ENCODE peak calls at places on chromosomes 1 and 21, in ten cellular contexts. W is uterus, H is upper lobe of right lung, E is fibroblast of lung, F is brain microvascular endothelial cell, G is lower leg skin, B is colonic mucosa, M is BJ, S is H1, U is fibroblast of mammary gland. P is an unnamed sample.

GRCh38 chr1:10283318-10283984 is 73.1 kb downstream of the KIF1B start:
- DNase-seq in E (peak; percentile 35), W (no peak), U (no peak), G (no peak), M (no peak), F (peak; percentile 8), S (no peak), B (no peak), H (no peak), P (no peak)

GRCh38 chr1:218679391-218679790 is 334.3 kb downstream of the TGFB2 start:
- DNase-seq in E (peak; percentile 60), W (no peak), M (no peak), U (no peak), F (no peak), B (no peak), G (no peak), S (no peak), H (no peak), P (no peak)

GRCh38 chr1:183918589-183918988 is 113.7 kb downstream of the RGL1 start:
- DNase-seq in B (no peak), G (no peak), S (no peak), W (no peak), H (no peak), F (no peak), U (no peak), E (no peak), M (no peak), P (no peak)

GRCh38 chr1:86504895-86505625 is 36.3 kb downstream of the CLCA1 start:
- DNase-seq in F (no peak), U (peak; percentile 36), H (no peak), M (no peak), E (peak; percentile 55), G (no peak), W (no peak), S (no peak), B (peak; percentile 63), P (no peak)

GRCh38 chr1:35915693-35916092 is 15.2 kb upstream of the AGO3 start:
- DNase-seq in M (no peak), S (no peak), F (no peak), W (no peak), H (no peak), E (peak; percentile 11), U (no peak), B (no peak), G (no peak), P (no peak)

GRCh38 chr1:4170548-4170947 is 270.5 kb upstream of the C1orf174 start:
- DNase-seq in M (no peak), B (no peak), E (no peak), U (no peak), F (no peak), S (no peak), G (peak; percentile 42), W (no peak), H (no peak), P (peak; percentile 47)

GRCh38 chr1:31531177-31532000 is 44.9 kb upstream of the TINAGL1 start:
- DNase-seq in E (peak; percentile 80), H (no peak), F (peak; percentile 45), S (no peak), B (no peak), M (no peak), G (no peak), U (peak; percentile 46), W (no peak), P (no peak)

GRCh38 chr1:44050261-44050660 is 19.0 kb upstream of the SLC6A9 start:
- DNase-seq in G (no peak), S (no peak), W (no peak), F (no peak), U (no peak), H (no peak), M (no peak), B (no peak), E (no peak), P (peak; percentile 61)

GRCh38 chr1:109584766-109585165 is 34.6 kb downstream of the GNAT2 start:
- DNase-seq in H (no peak), G (no peak), S (no peak), B (no peak), E (no peak), M (no peak), U (no peak), F (no peak), W (no peak), P (no peak)

GRCh38 chr1:36285450-36286101 is 20.6 kb upstream of the SH3D21 start:
- DNase-seq in E (peak; percentile 84), F (peak; percentile 87), B (peak; percentile 72), H (no peak), M (no peak), W (peak; percentile 80), S (peak; percentile 53), G (no peak), U (peak; percentile 92), P (no peak)

GRCh38 chr1:117709398-117709797 is 103.5 kb downstream of the TENT5C start:
- DNase-seq in W (no peak), B (no peak), G (no peak), M (no peak), H (no peak), E (peak; percentile 14), F (no peak), S (no peak), U (no peak), P (no peak)

GRCh38 chr1:33397125-33397506 is 33.8 kb downstream of the PHC2 start:
- DNase-seq in F (no peak), E (no peak), W (no peak), H (no peak), M (no peak), U (no peak), B (no peak), G (no peak), S (no peak), P (no peak)

GRCh38 chr1:24074817-24075725 is 36.9 kb downstream of the MYOM3 start:
- DNase-seq in M (no peak), W (no peak), G (no peak), E (no peak), F (no peak), H (no peak), S (no peak), B (no peak), U (no peak), P (no peak)

GRCh38 chr21:14815001-14815400 is 249.8 kb downstream of the NRIP1 start:
- DNase-seq in U (peak; percentile 52), B (no peak), S (no peak), W (no peak), G (no peak), M (no peak), E (no peak), F (no peak), H (no peak), P (no peak)

GRCh38 chr1:208935517-208936187 is 647.9 kb upstream of the CAMK1G start:
- DNase-seq in H (no peak), S (no peak), W (no peak), F (no peak), B (no peak), U (no peak), M (no peak), G (no peak), E (no peak), P (no peak)

GRCh38 chr1:161242313-161242712 is 4.3 kb upstream of the NR1I3 start:
- DNase-seq in B (no peak), E (no peak), H (no peak), F (no peak), U (no peak), S (no peak), W (no peak), M (no peak), G (no peak), P (no peak)

GRCh38 chr1:109783436-109783835 is 19.7 kb upstream of the EPS8L3 start:
- DNase-seq in H (no peak), G (no peak), W (no peak), S (no peak), M (no peak), E (peak; percentile 87), F (peak; percentile 48), U (peak; percentile 74), B (no peak), P (peak; percentile 54)

DNA sequence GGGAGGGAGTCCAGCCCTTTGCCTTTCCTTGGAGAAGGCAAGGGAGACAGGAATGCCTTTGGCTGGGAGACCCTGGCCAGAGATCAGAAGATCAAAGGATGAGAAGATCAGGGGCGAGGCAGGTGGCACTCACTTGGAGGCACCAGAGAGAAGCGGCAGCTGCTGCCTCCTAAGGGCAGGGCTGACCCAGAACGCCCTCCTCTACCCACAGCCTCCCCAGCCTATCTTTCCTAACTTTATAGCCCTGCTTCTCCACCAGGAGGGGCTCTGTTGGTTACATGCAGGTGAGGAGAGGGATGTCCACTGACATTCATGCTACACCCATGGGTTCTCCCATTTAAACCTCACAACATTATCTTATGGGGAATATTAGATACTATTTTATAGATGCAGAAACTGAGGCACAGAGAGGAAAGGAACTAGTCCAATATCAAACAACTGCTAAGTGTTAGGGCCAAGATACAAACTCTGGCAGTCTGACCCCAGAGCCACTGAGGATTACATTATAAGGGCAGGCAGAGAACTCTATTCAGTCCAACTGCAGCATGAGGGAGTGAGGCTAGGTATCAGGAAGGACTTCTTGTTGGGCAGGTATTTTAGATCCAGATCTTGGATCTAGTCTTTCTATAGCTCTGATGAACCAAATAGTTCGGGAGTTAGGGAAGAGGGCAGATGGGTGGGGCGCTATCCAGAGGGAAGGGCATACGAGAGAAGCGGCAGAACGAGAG is 19.9 kb downstream of the LGR6 start:
- DNase-seq in M (no peak), W (no peak), F (no peak), U (no peak), E (no peak), G (no peak), S (peak; percentile 60), H (no peak), B (no peak), P (no peak)
- TF ChIP-seq CTCF in M (no peak), W (no peak), F (peak; percentile 54), U (peak; percentile 8), E (peak; percentile 27), G (no peak), S (peak; percentile 88), H (peak; percentile 22), B (no peak), P (no peak)

GRCh38 chr1:83882906-83883305 is 116.0 kb downstream of the TTLL7 start:
- DNase-seq in S (no peak), U (peak; percentile 85), G (no peak), E (peak; percentile 56), M (no peak), F (peak; percentile 83), H (no peak), B (peak; percentile 28), W (no peak), P (no peak)
- TF ChIP-seq CTCF in S (peak; percentile 46), U (peak; percentile 47), G (no peak), E (peak; percentile 16), M (no peak), F (peak; percentile 54), H (peak; percentile 7), B (no peak), W (no peak), P (no peak)

DNA sequence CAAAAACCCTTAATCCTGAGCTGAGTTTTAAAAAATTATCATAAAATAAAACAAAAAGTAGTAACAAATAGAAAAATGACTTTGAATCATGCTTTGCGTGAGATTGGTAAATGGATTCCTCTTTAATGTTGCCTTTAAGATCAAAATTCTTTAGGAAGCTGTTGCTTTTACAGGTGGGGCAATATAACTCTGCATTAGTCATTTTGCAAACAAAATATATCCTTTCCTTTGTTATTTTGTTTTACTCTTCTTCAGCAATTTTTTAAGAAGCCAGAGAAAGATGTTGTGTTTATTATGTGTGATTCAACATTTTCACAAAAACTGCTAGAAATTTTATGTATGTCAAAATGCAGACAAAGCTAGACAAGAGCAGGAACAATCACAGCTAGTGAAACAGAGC is 50.0 kb downstream of the MARK1 start:
- DNase-seq in H (no peak), M (no peak), S (no peak), F (no peak), W (no peak), B (no peak), E (no peak), U (no peak), G (no peak), P (no peak)
- TF ChIP-seq CTCF in H (no peak), M (no peak), S (no peak), F (no peak), W (no peak), B (no peak), E (no peak), U (no peak), G (no peak), P (no peak)

GRCh38 chr1:26833432-26834405 is 7.2 kb downstream of the ZDHHC18 start:
- DNase-seq in G (no peak), M (no peak), S (no peak), H (no peak), W (no peak), U (no peak), B (peak; percentile 52), E (no peak), F (no peak), P (no peak)
- TF ChIP-seq CTCF in G (no peak), M (no peak), S (no peak), H (no peak), W (no peak), U (no peak), B (no peak), E (no peak), F (no peak), P (no peak)